ENCODE peak calls at places on chromosomes 1 and 21, in seven cellular contexts. T, K, R, B, H, Z and I are unnamed samples.

GRCh38 chr21:14862794-14863720 is 201.7 kb downstream of the NRIP1 start:
- DNase-seq in T (peak; percentile 18), K (peak; percentile 58), R (no peak), B (peak; percentile 43), H (no peak), Z (peak; percentile 32), I (no peak)

GRCh38 chr1:100252901-100253300 is 3.3 kb upstream of the DBT start:
- DNase-seq in T (no peak), K (peak; percentile 17), R (no peak), B (no peak), H (no peak), Z (no peak), I (no peak)

GRCh38 chr1:118136511-118136937 is 48.5 kb downstream of the SPAG17 start:
- DNase-seq in T (no peak), K (no peak), R (no peak), B (peak; percentile 67), H (no peak), Z (no peak), I (peak; percentile 73)

GRCh38 chr1:111886741-111887140 is 102.7 kb downstream of the KCND3 start:
- DNase-seq in T (no peak), K (peak; percentile 26), R (no peak), B (no peak), H (no peak), Z (no peak), I (no peak)

GRCh38 chr1:178740924-178741323 is 15.9 kb downstream of the RALGPS2 start:
- DNase-seq in T (no peak), K (no peak), R (no peak), B (no peak), H (no peak), Z (no peak), I (no peak)

GRCh38 chr1:36707221-36707620 is 224.5 kb upstream of the CSF3R start:
- DNase-seq in T (no peak), K (no peak), R (no peak), B (peak; percentile 6), H (no peak), Z (no peak), I (no peak)

GRCh38 chr1:16155537-16156410 is at the start of gene EPHA2:
- DNase-seq in T (no peak), K (peak; percentile 98), R (peak; percentile 96), B (peak; percentile 92), H (no peak), Z (peak; percentile 95), I (peak; percentile 73)

GRCh38 chr1:84724128-84724860 is 34.0 kb upstream of the SSX2IP start:
- DNase-seq in T (peak; percentile 41), K (peak; percentile 94), R (no peak), B (no peak), H (peak; percentile 30), Z (peak; percentile 65), I (no peak)

GRCh38 chr1:205313681-205314308 is 7.8 kb downstream of the NUAK2 start:
- DNase-seq in T (peak; percentile 76), K (peak; percentile 96), R (peak; percentile 74), B (peak; percentile 81), H (peak; percentile 16), Z (peak; percentile 60), I (no peak)

GRCh38 chr1:189811960-189812359 is 665.7 kb downstream of the BRINP3 start:
- DNase-seq in T (no peak), K (no peak), R (no peak), B (no peak), H (no peak), Z (no peak), I (no peak)

GRCh38 chr1:197356723-197357533 is 88.9 kb downstream of the CRB1 start:
- DNase-seq in T (peak; percentile 51), K (peak; percentile 72), R (no peak), B (peak; percentile 77), H (no peak), Z (peak; percentile 30), I (peak; percentile 64)
- TF ChIP-seq CTCF in T (peak; percentile 83), K (peak; percentile 91), R (peak; percentile 64), B (peak; percentile 74), H (no peak), Z (peak; percentile 72), I (peak; percentile 90)

GRCh38 chr1:39230261-39231190 is 26.0 kb downstream of the MACF1 start:
- DNase-seq in T (peak; percentile 29), K (peak; percentile 82), R (no peak), B (peak; percentile 6), H (no peak), Z (no peak), I (no peak)
- H3K27ac ChIP-seq in T (peak overlapping the region; percentile 21), K (peak overlapping the region; percentile 94), R (peak overlapping the region; percentile 47), B (peak overlapping the region; percentile 81), H (no peak overlapping the region), Z (no peak overlapping the region), I (no peak overlapping the region)

GRCh38 chr1:54487571-54488050 is 60.4 kb upstream of the ACOT11 start:
- DNase-seq in T (no peak), K (peak; percentile 59), R (peak; percentile 69), B (no peak), H (no peak), Z (peak; percentile 47), I (no peak)

GRCh38 chr1:54486864-54487263 is 61.2 kb upstream of the ACOT11 start:
- DNase-seq in T (peak; percentile 28), K (no peak), R (no peak), B (no peak), H (no peak), Z (no peak), I (no peak)

GRCh38 chr1:54488831-54489626 is 59.0 kb upstream of the ACOT11 start:
- DNase-seq in T (peak; percentile 71), K (peak; percentile 86), R (peak; percentile 91), B (peak; percentile 82), H (peak; percentile 63), Z (peak; percentile 86), I (peak; percentile 51)

GRCh38 chr1:54489627-54490240 is 58.3 kb upstream of the ACOT11 start:
- DNase-seq in T (no peak), K (no peak), R (no peak), B (no peak), H (no peak), Z (no peak), I (no peak)

GRCh38 chr1:54488065-54488750 is 59.8 kb upstream of the ACOT11 start:
- DNase-seq in T (peak; percentile 87), K (peak; percentile 96), R (peak; percentile 95), B (peak; percentile 96), H (peak; percentile 69), Z (peak; percentile 94), I (peak; percentile 40)
- TF ChIP-seq CTCF in T (peak; percentile 34), K (peak; percentile 9), R (peak; percentile 16), B (no peak), H (no peak), Z (no peak), I (peak; percentile 23)

GRCh38 chr1:203140743-203141520 is 13.4 kb downstream of the ADORA1 start:
- DNase-seq in T (no peak), K (no peak), R (no peak), B (no peak), H (no peak), Z (no peak), I (no peak)
- H3K27ac ChIP-seq in T (no peak overlapping the region), K (no peak overlapping the region), R (no peak overlapping the region), B (peak overlapping the region; percentile 88), H (no peak overlapping the region), Z (no peak overlapping the region), I (no peak overlapping the region)

GRCh38 chr1:86515597-86515996 is 31.3 kb upstream of the CLCA4 start:
- DNase-seq in T (peak; percentile 39), K (peak; percentile 72), R (no peak), B (peak; percentile 33), H (no peak), Z (no peak), I (no peak)
- TF ChIP-seq CTCF in T (peak; percentile 59), K (peak; percentile 80), R (peak; percentile 36), B (peak; percentile 37), H (no peak), Z (no peak), I (peak; percentile 67)

DNA sequence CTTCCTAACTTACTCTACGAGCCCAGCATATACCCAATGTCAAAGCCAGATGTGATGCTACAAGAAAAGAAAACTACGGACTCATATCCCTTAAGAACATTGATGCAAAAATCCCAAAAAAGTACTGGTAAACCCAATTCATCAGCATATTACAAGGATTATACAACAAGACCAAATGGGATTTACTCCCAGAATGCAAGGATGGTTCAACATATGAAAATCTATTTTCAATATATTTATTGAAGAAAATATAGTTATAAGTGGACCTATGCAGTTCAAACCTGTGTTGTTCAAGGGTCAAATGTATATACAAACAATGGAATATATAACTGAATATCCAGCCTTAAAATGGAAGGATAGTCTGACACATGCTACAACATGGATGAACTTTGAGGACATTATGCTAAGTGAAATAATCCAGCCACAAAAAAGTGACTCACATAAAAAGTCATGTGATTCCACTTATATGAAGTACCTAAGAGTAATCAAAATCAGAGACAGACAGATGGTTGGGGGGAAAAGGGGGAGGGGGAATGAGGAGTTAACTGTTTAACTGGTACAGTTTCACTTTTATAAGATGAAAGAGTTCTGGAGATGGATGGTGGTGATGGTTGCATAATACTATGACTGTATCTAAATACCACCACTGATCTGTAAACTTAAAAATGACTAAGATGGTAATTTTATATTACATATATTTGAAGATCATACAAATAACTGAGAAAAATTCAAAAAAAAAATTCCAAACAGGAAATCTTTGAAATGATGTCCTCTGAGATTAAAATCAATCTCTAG is 3.7 kb upstream of the KLF18 start:
- DNase-seq in T (no peak), K (no peak), R (no peak), B (no peak), H (no peak), Z (no peak), I (no peak)
- H3K27ac ChIP-seq in T (no peak overlapping the region), K (no peak overlapping the region), R (no peak overlapping the region), B (no peak overlapping the region), H (no peak overlapping the region), Z (no peak overlapping the region), I (no peak overlapping the region)

GRCh38 chr21:27329255-27329851 is 362.5 kb upstream of the ADAMTS5 start:
- DNase-seq in T (no peak), K (no peak), R (no peak), B (peak; percentile 51), H (no peak), Z (no peak), I (no peak)
- TF ChIP-seq CTCF in T (no peak), K (no peak), R (no peak), B (no peak), H (no peak), Z (no peak), I (no peak)

DNA sequence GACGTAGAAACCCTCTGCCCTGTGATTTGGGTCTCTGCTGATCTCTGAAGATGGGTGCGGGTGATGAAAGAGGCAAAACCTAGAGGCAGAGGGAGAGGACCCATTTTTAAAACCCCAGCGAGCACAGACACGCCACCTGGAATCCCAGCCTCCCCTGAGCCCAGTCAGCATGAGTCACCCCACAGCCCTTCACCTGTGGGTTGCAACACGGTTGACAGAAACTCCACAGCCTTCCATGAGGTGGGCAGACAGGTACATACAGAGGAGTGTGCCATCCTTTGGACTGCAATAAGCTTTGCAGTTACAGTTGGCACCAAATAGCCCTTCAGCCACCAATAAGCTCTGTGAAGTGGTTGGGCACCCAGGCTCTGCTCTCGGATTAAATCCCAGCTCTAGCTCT is 2.1 kb upstream of the GRHL3 start:
- DNase-seq in T (no peak), K (no peak), R (no peak), B (no peak), H (no peak), Z (no peak), I (peak; percentile 97)
- H3K27ac ChIP-seq in T (no peak overlapping the region), K (no peak overlapping the region), R (no peak overlapping the region), B (no peak overlapping the region), H (no peak overlapping the region), Z (no peak overlapping the region), I (peak overlapping the region; percentile 100)